ENCODE peak calls at places on chromosomes 13 and 19, in four cellular contexts. Q is amniotic stem cell, R is HCT116, I is MV-4-11. N is an unnamed sample.

GRCh38 chr13:24683833-24684599 is 3.8 kb downstream of the ATP12A start:
- DNase-seq in Q (no peak), R (peak), I (peak), N (peak)

GRCh38 chr13:89568276-89568675 is 1779.2 kb upstream of the MIR17HG start:
- DNase-seq in Q (no peak), R (no peak), I (no peak), N (no peak)

GRCh38 chr19:5798244-5798643 is 6.6 kb upstream of the NRTN start:
- DNase-seq in Q (no peak), R (no peak), I (no peak), N (no peak)

GRCh38 chr13:37194428-37194861 is 89.0 kb upstream of the CSNK1A1L start:
- DNase-seq in Q (peak), R (no peak), I (no peak), N (no peak)

GRCh38 chr19:13098291-13099072 is 4.2 kb downstream of the LYL1 start:
- DNase-seq in Q (no peak), R (no peak), I (peak), N (no peak)

GRCh38 chr13:73401769-73402168 is 343.0 kb downstream of the KLF5 start:
- DNase-seq in Q (no peak), R (no peak), I (no peak), N (no peak)

GRCh38 chr13:20666948-20667347 is 36.6 kb upstream of the IL17D start:
- DNase-seq in Q (no peak), R (no peak), I (no peak), N (no peak)

GRCh38 chr19:46413262-46414031 is at the start of gene CCDC8:
- DNase-seq in Q (peak), R (no peak), I (no peak), N (peak)

GRCh38 chr13:104163866-104164630 is 1097.8 kb upstream of the SLC10A2 start:
- DNase-seq in Q (no peak), R (no peak), I (no peak), N (no peak)

GRCh38 chr19:30719189-30719990 is 347.2 kb downstream of the ZNF536 start:
- DNase-seq in Q (no peak), R (no peak), I (peak), N (peak)

GRCh38 chr19:10431254-10431942 is 11.1 kb downstream of the PDE4A start:
- DNase-seq in Q (no peak), R (no peak), I (peak), N (no peak)

GRCh38 chr19:13884726-13885591 is 8.0 kb downstream of the NANOS3 start:
- DNase-seq in Q (no peak), R (no peak), I (no peak), N (no peak)

GRCh38 chr13:66364346-66364745 is 865.8 kb downstream of the PCDH9 start:
- DNase-seq in Q (no peak), R (no peak), I (no peak), N (no peak)

GRCh38 chr19:42066075-42066754 is 3.8 kb downstream of the GRIK5 start:
- DNase-seq in Q (no peak), R (no peak), I (peak), N (no peak)

GRCh38 chr13:28954810-28955209 is 134.7 kb downstream of the MTUS2 start:
- DNase-seq in Q (no peak), R (no peak), I (no peak), N (no peak)

GRCh38 chr13:98020271-98020670 is 66.8 kb downstream of the IPO5 start:
- DNase-seq in Q (no peak), R (no peak), I (no peak), N (no peak)

GRCh38 chr13:31249140-31249539 is 49.4 kb downstream of the B3GLCT start:
- DNase-seq in Q (no peak), R (no peak), I (no peak), N (no peak)